ENCODE peak calls at places on chromosome 1, in six cellular contexts. W, E, O, F, V and B are unnamed samples.

GRCh38 chr1:245560460-245560859 is 405.7 kb downstream of the KIF26B start:
- DNase-seq in W (no peak), E (no peak), O (no peak), F (no peak), V (no peak), B (no peak)

GRCh38 chr1:239858058-239858457 is 233.6 kb upstream of the FMN2 start:
- DNase-seq in W (peak), E (no peak), O (peak), F (no peak), V (no peak), B (peak)

GRCh38 chr1:211534545-211535291 is 42.8 kb upstream of the RD3 start:
- DNase-seq in W (no peak), E (no peak), O (no peak), F (no peak), V (no peak), B (no peak)

GRCh38 chr1:234627009-234627950 is 17.3 kb upstream of the IRF2BP2 start:
- DNase-seq in W (no peak), E (no peak), O (no peak), F (no peak), V (no peak), B (peak)

GRCh38 chr1:50346621-50347020 is 76.6 kb downstream of the DMRTA2 start:
- DNase-seq in W (no peak), E (no peak), O (no peak), F (no peak), V (no peak), B (no peak)

GRCh38 chr1:22870201-22870871 is 102.3 kb downstream of the LACTBL1 start:
- DNase-seq in W (no peak), E (no peak), O (no peak), F (no peak), V (no peak), B (no peak)

GRCh38 chr1:62544570-62544969 is 52.8 kb upstream of the ANGPTL3 start:
- DNase-seq in W (no peak), E (no peak), O (no peak), F (no peak), V (no peak), B (no peak)

GRCh38 chr1:245500546-245500945 is 345.8 kb downstream of the KIF26B start:
- DNase-seq in W (no peak), E (peak), O (no peak), F (no peak), V (no peak), B (peak)

GRCh38 chr1:117695796-117696505 is 90.1 kb downstream of the TENT5C start:
- DNase-seq in W (no peak), E (peak), O (peak), F (peak), V (no peak), B (no peak)

GRCh38 chr1:62891961-62892562 is 108.1 kb downstream of the ATG4C start:
- DNase-seq in W (no peak), E (no peak), O (no peak), F (no peak), V (peak), B (no peak)

GRCh38 chr1:109229531-109230127 is 15.9 kb downstream of the SARS1 start:
- DNase-seq in W (no peak), E (no peak), O (no peak), F (no peak), V (peak), B (no peak)

GRCh38 chr1:30420519-30421050 is 302.8 kb downstream of the MATN1 start:
- DNase-seq in W (no peak), E (no peak), O (no peak), F (peak), V (no peak), B (no peak)

GRCh38 chr1:151942882-151943281 is 33.6 kb upstream of the THEM4 start:
- DNase-seq in W (no peak), E (peak), O (peak), F (no peak), V (no peak), B (no peak)

GRCh38 chr1:102174259-102174863 is 177.6 kb upstream of the OLFM3 start:
- DNase-seq in W (peak), E (no peak), O (peak), F (no peak), V (no peak), B (no peak)

GRCh38 chr1:206500046-206500445 is 7.3 kb upstream of the RASSF5 start:
- DNase-seq in W (no peak), E (no peak), O (no peak), F (no peak), V (no peak), B (no peak)

GRCh38 chr1:230517786-230518185 is 91.7 kb upstream of the PGBD5 start:
- DNase-seq in W (no peak), E (no peak), O (no peak), F (no peak), V (peak), B (peak)

GRCh38 chr1:212583643-212584042 is 24.9 kb upstream of the ATF3 start:
- DNase-seq in W (no peak), E (no peak), O (no peak), F (no peak), V (no peak), B (no peak)

GRCh38 chr1:39157304-39157703 is 47.2 kb upstream of the MACF1 start:
- DNase-seq in W (no peak), E (no peak), O (no peak), F (no peak), V (no peak), B (no peak)

GRCh38 chr1:52266507-52266906 is 99.5 kb downstream of the CC2D1B start:
- DNase-seq in W (no peak), E (no peak), O (no peak), F (no peak), V (no peak), B (no peak)

GRCh38 chr1:67834246-67834877 is 1.1 kb upstream of the GNG12 start:
- DNase-seq in W (no peak), E (no peak), O (no peak), F (no peak), V (no peak), B (no peak)

GRCh38 chr1:32786856-32787255 is 30.3 kb downstream of the YARS1 start:
- DNase-seq in W (no peak), E (peak), O (peak), F (no peak), V (no peak), B (no peak)